ENCODE peak calls at places on chromosomes 5 and 9, in six cellular contexts. W is astrocyte, X is fibroblast of pulmonary artery, T is gastrocnemius medialis, N is IMR-90, H is tibial artery. B is an unnamed sample.

GRCh38 chr9:121958530-121958929 is 134.6 kb downstream of the TTLL11 start:
- DNase-seq in W (no peak), X (peak), T (no peak), N (peak), H (no peak), B (no peak)

GRCh38 chr9:121566401-121567141 is 66.9 kb upstream of the GGTA1 start:
- DNase-seq in W (peak), X (peak), T (peak), N (peak), H (peak), B (peak)

GRCh38 chr9:76162109-76162730 is 232.0 kb downstream of the RFK start:
- DNase-seq in W (peak), X (no peak), T (no peak), N (no peak), H (no peak), B (peak)

GRCh38 chr5:126126574-126126973 is 296.6 kb upstream of the GRAMD2B start:
- DNase-seq in W (no peak), X (no peak), T (no peak), N (no peak), H (no peak), B (no peak)

GRCh38 chr5:142982821-142983200 is 212.6 kb downstream of the ARHGAP26 start:
- DNase-seq in W (no peak), X (no peak), T (no peak), N (no peak), H (no peak), B (no peak)

GRCh38 chr5:107808671-107809137 is 138.0 kb upstream of the EFNA5 start:
- DNase-seq in W (no peak), X (no peak), T (no peak), N (no peak), H (no peak), B (no peak)

GRCh38 chr9:133956520-133957076 is 35.5 kb downstream of the VAV2 start:
- DNase-seq in W (no peak), X (peak), T (no peak), N (peak), H (no peak), B (peak)

GRCh38 chr9:12697719-12698118 is 4.5 kb downstream of the TYRP1 start:
- DNase-seq in W (peak), X (peak), T (no peak), N (no peak), H (no peak), B (no peak)

GRCh38 chr5:43802119-43802518 is 199.1 kb downstream of the NNT start:
- DNase-seq in W (peak), X (peak), T (no peak), N (peak), H (no peak), B (peak)

GRCh38 chr5:89615839-89616518 is 733.0 kb upstream of the MEF2C start:
- DNase-seq in W (no peak), X (no peak), T (no peak), N (no peak), H (no peak), B (no peak)

GRCh38 chr9:77725820-77726219 is 77.7 kb upstream of the GNA14 start:
- DNase-seq in W (no peak), X (no peak), T (no peak), N (no peak), H (no peak), B (no peak)

GRCh38 chr5:156920042-156920860 is 42.8 kb downstream of the TIMD4 start:
- DNase-seq in W (peak), X (no peak), T (no peak), N (no peak), H (no peak), B (peak)

GRCh38 chr9:130128251-130128650 is 44.0 kb upstream of the NCS1 start:
- DNase-seq in W (no peak), X (no peak), T (no peak), N (no peak), H (no peak), B (no peak)

GRCh38 chr5:142012186-142012785 is 541 bp downstream of the GNPDA1 start:
- DNase-seq in W (no peak), X (peak), T (no peak), N (no peak), H (peak), B (peak)

GRCh38 chr9:135992486-135993408 is 31.6 kb upstream of the UBAC1 start:
- DNase-seq in W (peak), X (peak), T (peak), N (peak), H (peak), B (peak)

GRCh38 chr5:133714161-133714915 is 102.0 kb upstream of the FSTL4 start:
- DNase-seq in W (peak), X (no peak), T (no peak), N (no peak), H (no peak), B (peak)

GRCh38 chr5:139188558-139189270 is 9.5 kb downstream of the SIL1 start:
- DNase-seq in W (no peak), X (no peak), T (no peak), N (no peak), H (no peak), B (no peak)

GRCh38 chr5:579211-579610 is 32.9 kb upstream of the CEP72 start:
- DNase-seq in W (no peak), X (no peak), T (no peak), N (no peak), H (no peak), B (no peak)

GRCh38 chr5:32265902-32266301 is 46.8 kb downstream of the MTMR12 start:
- DNase-seq in W (no peak), X (no peak), T (no peak), N (no peak), H (no peak), B (no peak)

GRCh38 chr5:157558681-157559080 is 16.9 kb downstream of the ADAM19 start:
- DNase-seq in W (no peak), X (no peak), T (no peak), N (no peak), H (no peak), B (peak)

GRCh38 chr5:133702773-133703770 is 90.7 kb upstream of the FSTL4 start:
- DNase-seq in W (no peak), X (no peak), T (no peak), N (no peak), H (peak), B (no peak)

GRCh38 chr5:11955386-11955785 is 51.1 kb upstream of the CTNND2 start:
- DNase-seq in W (peak), X (no peak), T (no peak), N (no peak), H (no peak), B (no peak)

GRCh38 chr5:139369181-139369580 is 13.9 kb downstream of the SLC23A1 start:
- DNase-seq in W (peak), X (no peak), T (no peak), N (peak), H (no peak), B (no peak)

GRCh38 chr5:45411971-45412612 is 284.1 kb downstream of the HCN1 start:
- DNase-seq in W (peak), X (peak), T (no peak), N (peak), H (no peak), B (no peak)

GRCh38 chr9:83583151-83584014 is 39.6 kb upstream of the IDNK start:
- DNase-seq in W (peak), X (peak), T (no peak), N (peak), H (peak), B (peak)

GRCh38 chr9:15227491-15227890 is 79.5 kb downstream of the TTC39B start:
- DNase-seq in W (no peak), X (no peak), T (no peak), N (no peak), H (no peak), B (no peak)

GRCh38 chr9:134913041-134913712 is 4.5 kb downstream of the FCN1 start:
- DNase-seq in W (no peak), X (no peak), T (no peak), N (no peak), H (peak), B (no peak)

GRCh38 chr9:118918180-118918579 is 451.1 kb downstream of the BRINP1 start:
- DNase-seq in W (no peak), X (no peak), T (no peak), N (no peak), H (no peak), B (no peak)

GRCh38 chr9:3804148-3804547 is 278.3 kb upstream of the RFX3 start:
- DNase-seq in W (no peak), X (peak), T (no peak), N (peak), H (no peak), B (peak)

GRCh38 chr9:116070256-116070914 is 83.2 kb upstream of the PAPPA start:
- DNase-seq in W (no peak), X (peak), T (no peak), N (peak), H (no peak), B (peak)

GRCh38 chr5:139820130-139820529 is 24.5 kb downstream of the PSD2 start:
- DNase-seq in W (no peak), X (no peak), T (no peak), N (no peak), H (peak), B (no peak)

GRCh38 chr9:128702949-128703615 is 779 bp downstream of the PKN3 start:
- DNase-seq in W (no peak), X (no peak), T (no peak), N (no peak), H (peak), B (no peak)

GRCh38 chr5:151739939-151740335 is 18.5 kb downstream of the ATOX1 start:
- DNase-seq in W (peak), X (peak), T (no peak), N (peak), H (no peak), B (peak)

GRCh38 chr9:112505607-112506006 is 19.0 kb downstream of the KIAA1958 start:
- DNase-seq in W (no peak), X (no peak), T (no peak), N (no peak), H (no peak), B (no peak)

GRCh38 chr5:16229357-16229940 is 49.9 kb upstream of the MARCHF11 start:
- DNase-seq in W (no peak), X (no peak), T (no peak), N (no peak), H (no peak), B (no peak)

GRCh38 chr9:94016744-94017143 is 61.6 kb upstream of the BARX1 start:
- DNase-seq in W (no peak), X (no peak), T (no peak), N (no peak), H (no peak), B (no peak)

GRCh38 chr9:94011134-94011533 is 56.0 kb upstream of the BARX1 start:
- DNase-seq in W (no peak), X (peak), T (no peak), N (no peak), H (no peak), B (peak)

GRCh38 chr9:94017939-94018531 is 62.9 kb upstream of the BARX1 start:
- DNase-seq in W (peak), X (peak), T (no peak), N (peak), H (no peak), B (peak)

GRCh38 chr9:94014845-94015244 is 59.7 kb upstream of the BARX1 start:
- DNase-seq in W (no peak), X (no peak), T (no peak), N (no peak), H (no peak), B (no peak)

GRCh38 chr9:94014066-94014654 is 59.0 kb upstream of the BARX1 start:
- DNase-seq in W (peak), X (peak), T (no peak), N (peak), H (no peak), B (peak)
- TF ChIP-seq CTCF in W (peak), X (peak), T (peak), N (peak), H (peak), B (peak)

DNA sequence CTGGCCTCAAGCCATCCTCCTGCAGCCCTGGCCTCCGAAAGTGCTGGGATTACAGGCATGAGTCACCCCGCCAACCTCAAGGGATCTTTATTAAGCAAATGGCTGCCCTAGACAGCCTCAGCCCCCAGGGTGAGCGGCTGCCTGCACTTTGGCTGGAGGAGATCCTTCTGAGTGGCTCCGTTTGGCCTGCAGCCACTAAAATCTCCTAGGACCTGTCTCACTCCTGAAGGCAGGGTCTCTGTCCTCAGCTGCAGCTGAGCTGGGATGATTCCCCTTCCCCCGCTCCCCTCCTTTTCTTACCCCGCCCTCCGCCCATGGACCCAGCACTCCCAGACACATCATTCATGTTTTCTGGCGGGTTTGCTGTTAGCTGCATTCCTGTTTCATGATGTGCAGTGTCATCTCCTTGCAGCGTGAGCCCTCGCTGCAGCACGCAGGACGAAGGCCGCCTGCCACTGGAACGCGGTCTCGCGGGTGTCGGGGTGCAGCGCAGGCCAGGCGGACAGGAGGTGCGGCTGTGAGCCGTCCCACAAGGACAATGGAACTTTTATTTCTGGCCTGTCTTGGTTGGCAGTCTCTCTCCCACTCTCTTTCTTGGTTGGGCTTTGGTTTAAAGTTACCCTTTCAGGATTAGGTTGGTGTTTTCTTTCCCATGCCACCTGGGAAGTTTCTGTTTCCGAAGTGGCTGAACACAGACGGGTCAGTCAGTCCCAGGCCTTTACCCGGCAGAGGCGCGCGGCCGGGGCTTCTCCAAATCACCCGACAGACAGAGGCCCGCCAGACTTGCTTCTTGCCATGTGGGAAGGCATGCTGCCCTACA is 137.1 kb downstream of the FOXD1 start:
- DNase-seq in W (peak), X (peak), T (no peak), N (peak), H (peak), B (peak)
- H3K4me3 ChIP-seq in W (no peak), X (no peak), T (no peak), N (peak), H (peak), B (peak)

GRCh38 chr5:163475416-163475815 is 15.0 kb downstream of the HMMR start:
- DNase-seq in W (no peak), X (no peak), T (no peak), N (no peak), H (no peak), B (no peak)

GRCh38 chr5:163478126-163478981 is 17.9 kb downstream of the HMMR start:
- DNase-seq in W (peak), X (no peak), T (no peak), N (peak), H (no peak), B (peak)

GRCh38 chr5:163478982-163479271 is 18.5 kb downstream of the HMMR start:
- DNase-seq in W (no peak), X (no peak), T (no peak), N (no peak), H (no peak), B (no peak)

DNA sequence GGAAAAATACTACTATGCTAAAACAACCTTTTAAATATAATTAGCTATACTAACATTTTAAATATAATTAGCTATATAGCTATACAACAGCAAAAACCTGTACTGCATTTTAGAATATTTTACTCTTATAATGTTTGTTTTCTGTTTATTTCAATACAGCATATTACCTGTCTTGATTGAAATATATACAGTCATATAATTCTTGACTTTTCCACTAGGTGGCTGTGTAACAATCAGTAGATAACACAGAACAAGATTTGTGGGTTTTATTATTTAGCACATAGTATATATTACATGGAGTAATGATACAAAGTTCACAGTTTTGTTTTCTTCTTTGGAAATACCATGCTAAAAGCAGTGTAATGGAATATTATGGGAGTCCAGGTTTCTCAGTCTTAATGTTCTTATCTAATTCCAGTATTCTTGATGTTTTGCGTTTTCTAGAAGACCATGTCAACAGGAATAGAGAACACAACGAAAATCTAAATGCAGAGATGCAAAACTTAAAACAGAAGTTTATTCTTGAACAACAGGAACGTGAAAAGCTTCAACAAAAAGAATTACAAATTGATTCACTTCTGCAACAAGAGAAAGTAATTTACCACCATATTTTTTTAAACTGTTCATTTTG is 13.3 kb downstream of the HMMR start:
- DNase-seq in W (peak), X (peak), T (no peak), N (no peak), H (no peak), B (peak)
- TF ChIP-seq CTCF in W (no peak), X (peak), T (no peak), N (peak), H (peak), B (peak)

DNA sequence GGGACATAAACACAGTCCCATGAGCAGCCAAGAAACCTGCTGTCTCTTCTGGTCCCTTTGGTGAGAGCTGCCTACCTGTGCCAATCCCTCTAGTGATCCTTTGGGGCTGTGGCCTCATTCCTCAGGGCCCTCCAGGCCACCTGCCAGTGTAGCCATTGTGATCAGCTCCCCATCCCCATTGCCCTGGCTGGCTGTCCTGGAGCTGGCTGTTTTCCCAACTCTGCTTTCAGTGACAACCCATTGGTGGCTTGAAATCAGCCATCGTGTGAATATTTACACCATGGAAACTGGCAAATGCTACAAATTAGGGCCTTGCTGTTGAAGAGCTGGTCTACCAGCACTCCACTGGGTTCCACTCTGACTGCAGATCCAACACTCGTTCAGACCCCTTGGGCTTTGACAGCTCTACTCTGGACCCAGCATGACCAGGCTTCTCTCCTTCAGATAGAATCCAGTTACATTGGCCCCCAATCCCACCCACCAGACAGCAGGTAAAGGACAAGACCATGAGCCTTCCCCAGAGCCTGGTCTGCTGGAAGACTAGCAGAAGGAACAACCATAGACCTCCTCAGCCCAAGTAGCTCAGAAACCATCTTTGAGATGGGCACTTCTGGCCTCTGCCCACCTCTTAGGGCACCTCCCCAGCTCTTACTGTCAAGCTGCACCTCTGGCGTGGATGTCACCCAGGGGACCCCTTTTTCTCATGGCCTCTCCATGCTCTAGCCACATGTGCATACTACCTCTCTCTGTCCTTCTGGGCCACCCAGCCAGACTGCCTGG is 69.2 kb upstream of the NEK6 start:
- DNase-seq in W (no peak), X (no peak), T (no peak), N (no peak), H (no peak), B (no peak)
- H3K4me3 ChIP-seq in W (no peak), X (no peak), T (no peak), N (no peak), H (no peak), B (no peak)

GRCh38 chr5:123535648-123536047 is 23.7 kb downstream of the CSNK1G3 start:
- DNase-seq in W (no peak), X (no peak), T (no peak), N (no peak), H (no peak), B (no peak)
- TF ChIP-seq CTCF in W (no peak), X (no peak), T (no peak), N (no peak), H (no peak), B (no peak)

GRCh38 chr5:101788797-101789196 is 507.3 kb downstream of the SLCO4C1 start:
- DNase-seq in W (no peak), X (no peak), T (no peak), N (no peak), H (no peak), B (no peak)

GRCh38 chr5:101785090-101785489 is 511.0 kb downstream of the SLCO4C1 start:
- DNase-seq in W (no peak), X (no peak), T (no peak), N (no peak), H (no peak), B (no peak)

GRCh38 chr5:101782352-101783087 is 513.6 kb downstream of the SLCO4C1 start:
- DNase-seq in W (no peak), X (no peak), T (no peak), N (no peak), H (no peak), B (no peak)

DNA sequence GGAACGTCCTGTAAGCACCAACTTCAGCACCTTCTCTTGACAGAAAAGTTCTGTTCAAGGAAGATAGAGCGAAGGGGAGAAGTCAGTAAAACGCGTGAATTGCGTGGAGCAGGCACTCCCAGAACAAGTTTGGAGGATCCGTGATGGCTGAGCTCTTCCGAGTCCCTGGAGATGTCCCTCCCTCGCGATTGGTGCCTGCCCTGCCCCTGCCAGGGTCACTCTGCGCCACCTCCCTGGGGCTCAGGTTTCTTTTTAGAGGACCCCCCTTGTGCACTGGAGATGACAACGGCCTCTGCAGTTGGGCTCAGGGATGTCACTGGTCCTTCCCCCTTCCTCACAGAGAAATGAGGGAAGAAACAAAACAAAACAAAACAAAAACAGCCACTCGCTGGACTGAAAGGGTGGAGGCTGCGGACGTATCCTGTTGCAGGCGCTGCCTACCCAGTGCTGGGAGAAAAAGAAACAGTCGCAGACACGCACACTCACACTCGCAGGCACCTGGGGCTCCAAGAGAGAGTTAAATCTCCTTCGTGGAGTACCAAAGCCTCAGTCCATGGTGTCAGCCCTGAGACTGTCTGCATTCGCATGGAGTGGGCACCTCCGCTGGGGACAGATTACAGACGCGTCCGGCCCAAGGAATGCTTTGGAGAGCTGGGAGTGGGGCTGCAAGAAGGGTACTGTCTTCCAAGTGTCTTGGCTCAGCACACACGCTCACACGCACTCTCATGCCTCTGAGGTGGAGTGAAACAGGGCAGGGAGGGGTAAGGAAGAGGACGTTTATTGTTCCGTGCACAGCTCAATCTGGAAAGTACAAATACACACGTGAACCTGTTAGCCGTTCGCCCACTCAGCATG is 512.6 kb downstream of the SLCO4C1 start:
- DNase-seq in W (no peak), X (no peak), T (no peak), N (no peak), H (no peak), B (no peak)
- H3K4me3 ChIP-seq in W (peak), X (peak), T (peak), N (no peak), H (no peak), B (no peak)